ENCODE peak calls at places on chromosomes 7 and 10, in four cellular contexts. One of them, this sample, is unnamed.

GRCh38 chr10:126749030-126749655 is 78.7 kb upstream of the C10orf90 start:
- DNase-seq in astrocyte of the spinal cord: peak; percentile 85
- DNase-seq in Panc1: peak; percentile 53
- DNase-seq in right cardiac atrium: peak; percentile 87
- DNase-seq in this sample: peak; percentile 78

GRCh38 chr7:27952393-27953290 is 212.7 kb downstream of the TAX1BP1 start:
- DNase-seq in Panc1: no peak
- DNase-seq in astrocyte of the spinal cord: peak; percentile 21
- DNase-seq in right cardiac atrium: no peak
- DNase-seq in this sample: no peak

GRCh38 chr7:133978502-133979295 is 148.4 kb upstream of the LRGUK start:
- DNase-seq in right cardiac atrium: no peak
- DNase-seq in astrocyte of the spinal cord: no peak
- DNase-seq in Panc1: no peak
- DNase-seq in this sample: no peak

GRCh38 chr10:62794306-62794705 is 10.2 kb upstream of the ADO start:
- DNase-seq in right cardiac atrium: peak; percentile 46
- DNase-seq in astrocyte of the spinal cord: no peak
- DNase-seq in Panc1: no peak
- DNase-seq in this sample: no peak

GRCh38 chr10:11886851-11887250 is 63.7 kb downstream of the PROSER2 start:
- DNase-seq in right cardiac atrium: no peak
- DNase-seq in astrocyte of the spinal cord: no peak
- DNase-seq in Panc1: no peak
- DNase-seq in this sample: peak; percentile 92

GRCh38 chr7:135980665-135981180 is 3.6 kb upstream of the MTPN start:
- DNase-seq in Panc1: no peak
- DNase-seq in right cardiac atrium: no peak
- DNase-seq in astrocyte of the spinal cord: peak; percentile 59
- DNase-seq in this sample: no peak

GRCh38 chr7:39525926-39526325 is 40.3 kb upstream of the YAE1 start:
- DNase-seq in Panc1: no peak
- DNase-seq in right cardiac atrium: no peak
- DNase-seq in astrocyte of the spinal cord: no peak
- DNase-seq in this sample: no peak

GRCh38 chr10:15897282-15897681 is 37.0 kb upstream of the MINDY3 start:
- DNase-seq in astrocyte of the spinal cord: peak; percentile 37
- DNase-seq in right cardiac atrium: no peak
- DNase-seq in Panc1: no peak
- DNase-seq in this sample: no peak

GRCh38 chr10:123913688-123914268 is 22.2 kb upstream of the CPXM2 start:
- DNase-seq in Panc1: no peak
- DNase-seq in astrocyte of the spinal cord: no peak
- DNase-seq in right cardiac atrium: peak; percentile 60
- DNase-seq in this sample: peak; percentile 81

GRCh38 chr7:104943502-104944343 is 70.3 kb upstream of the KMT2E start:
- DNase-seq in Panc1: no peak
- DNase-seq in right cardiac atrium: peak; percentile 85
- DNase-seq in astrocyte of the spinal cord: peak; percentile 71
- DNase-seq in this sample: peak; percentile 79

GRCh38 chr7:500521-501420 is 18.9 kb downstream of the PDGFA start:
- DNase-seq in Panc1: no peak
- DNase-seq in astrocyte of the spinal cord: no peak
- DNase-seq in right cardiac atrium: peak; percentile 50
- DNase-seq in this sample: peak; percentile 64

GRCh38 chr10:100370561-100370975 is 23.5 kb downstream of the SCD start:
- DNase-seq in right cardiac atrium: no peak
- DNase-seq in Panc1: peak; percentile 78
- DNase-seq in astrocyte of the spinal cord: peak; percentile 28
- DNase-seq in this sample: no peak

GRCh38 chr10:110461530-110461929 is 36.2 kb upstream of the DUSP5 start:
- DNase-seq in astrocyte of the spinal cord: no peak
- DNase-seq in Panc1: no peak
- DNase-seq in right cardiac atrium: no peak
- DNase-seq in this sample: no peak

GRCh38 chr10:117223413-117224035 is 17.4 kb upstream of the SLC18A2 start:
- DNase-seq in Panc1: no peak
- DNase-seq in right cardiac atrium: no peak
- DNase-seq in astrocyte of the spinal cord: no peak
- DNase-seq in this sample: no peak

GRCh38 chr10:44295619-44296222 is 89.2 kb downstream of the CXCL12 start:
- DNase-seq in astrocyte of the spinal cord: peak; percentile 38
- DNase-seq in right cardiac atrium: no peak
- DNase-seq in Panc1: no peak
- DNase-seq in this sample: no peak

GRCh38 chr10:44293842-44294241 is 91.1 kb downstream of the CXCL12 start:
- DNase-seq in right cardiac atrium: peak; percentile 79
- DNase-seq in Panc1: no peak
- DNase-seq in astrocyte of the spinal cord: peak; percentile 27
- DNase-seq in this sample: no peak

GRCh38 chr10:44294726-44295412 is 90.0 kb downstream of the CXCL12 start:
- DNase-seq in right cardiac atrium: no peak
- DNase-seq in Panc1: no peak
- DNase-seq in astrocyte of the spinal cord: no peak
- DNase-seq in this sample: no peak

GRCh38 chr10:44293306-44293778 is 91.6 kb downstream of the CXCL12 start:
- DNase-seq in Panc1: no peak
- DNase-seq in right cardiac atrium: no peak
- DNase-seq in astrocyte of the spinal cord: no peak
- DNase-seq in this sample: no peak

GRCh38 chr10:44292390-44293002 is 92.4 kb downstream of the CXCL12 start:
- DNase-seq in right cardiac atrium: no peak
- DNase-seq in Panc1: no peak
- DNase-seq in astrocyte of the spinal cord: no peak
- DNase-seq in this sample: no peak
- H3K4me3 ChIP-seq in right cardiac atrium: no peak overlapping the region
- H3K4me3 ChIP-seq in Panc1: no peak overlapping the region
- H3K4me3 ChIP-seq in astrocyte of the spinal cord: no peak overlapping the region
- H3K4me3 ChIP-seq in this sample: no peak overlapping the region

GRCh38 chr7:82289889-82290288 is 153.7 kb downstream of the CACNA2D1 start:
- DNase-seq in Panc1: no peak
- DNase-seq in astrocyte of the spinal cord: no peak
- DNase-seq in right cardiac atrium: no peak
- DNase-seq in this sample: no peak

GRCh38 chr7:82294865-82295264 is 148.7 kb downstream of the CACNA2D1 start:
- DNase-seq in right cardiac atrium: no peak
- DNase-seq in astrocyte of the spinal cord: no peak
- DNase-seq in Panc1: no peak
- DNase-seq in this sample: no peak

GRCh38 chr7:82294258-82294855 is 149.2 kb downstream of the CACNA2D1 start:
- DNase-seq in astrocyte of the spinal cord: no peak
- DNase-seq in right cardiac atrium: no peak
- DNase-seq in Panc1: no peak
- DNase-seq in this sample: no peak

GRCh38 chr7:82293467-82293866 is 150.1 kb downstream of the CACNA2D1 start:
- DNase-seq in Panc1: no peak
- DNase-seq in astrocyte of the spinal cord: no peak
- DNase-seq in right cardiac atrium: no peak
- DNase-seq in this sample: no peak

DNA sequence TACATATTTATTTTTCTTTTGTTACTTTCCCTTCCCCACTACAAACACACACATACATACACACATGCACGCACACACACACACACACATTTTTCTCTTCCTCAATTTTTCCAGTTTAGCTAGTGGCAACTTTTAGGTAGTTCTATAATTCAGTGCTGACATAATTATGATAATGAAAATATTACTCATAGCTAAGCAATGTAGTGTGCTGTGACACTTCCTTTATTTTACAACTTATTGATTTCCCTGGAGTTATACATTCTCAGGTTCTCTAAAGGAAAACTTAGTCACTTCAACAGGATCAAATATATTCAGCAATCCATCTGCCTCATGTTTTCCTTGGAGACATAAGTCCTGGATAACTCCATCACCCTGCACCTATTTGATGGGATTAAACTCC is 151.6 kb downstream of the CACNA2D1 start:
- DNase-seq in astrocyte of the spinal cord: no peak
- DNase-seq in Panc1: no peak
- DNase-seq in right cardiac atrium: no peak
- DNase-seq in this sample: no peak
- H3K4me3 ChIP-seq in astrocyte of the spinal cord: no peak overlapping the region
- H3K4me3 ChIP-seq in Panc1: no peak overlapping the region
- H3K4me3 ChIP-seq in right cardiac atrium: no peak overlapping the region
- H3K4me3 ChIP-seq in this sample: no peak overlapping the region

DNA sequence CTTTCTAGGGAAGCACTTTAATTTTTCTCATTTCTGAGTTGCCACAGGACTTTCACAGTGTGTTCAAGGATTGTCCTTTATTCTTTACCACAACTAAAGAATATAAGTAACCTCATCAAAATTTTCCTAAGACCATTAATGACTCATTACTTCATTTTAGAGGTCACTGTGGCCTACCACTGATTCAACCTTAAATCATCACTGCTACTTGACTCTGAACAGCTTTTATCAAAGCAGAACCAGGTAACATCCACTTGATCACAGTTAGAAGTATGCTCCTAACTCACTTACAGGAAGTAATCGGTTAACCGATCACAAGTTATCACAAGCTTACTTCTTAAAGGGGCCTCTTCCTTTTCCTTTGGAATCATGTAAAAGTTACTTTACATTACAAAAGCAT is 39.8 kb upstream of the PDK4 start:
- DNase-seq in astrocyte of the spinal cord: peak; percentile 47
- DNase-seq in right cardiac atrium: no peak
- DNase-seq in Panc1: no peak
- DNase-seq in this sample: no peak
- H3K4me3 ChIP-seq in astrocyte of the spinal cord: no peak overlapping the region
- H3K4me3 ChIP-seq in right cardiac atrium: no peak overlapping the region
- H3K4me3 ChIP-seq in Panc1: no peak overlapping the region
- H3K4me3 ChIP-seq in this sample: no peak overlapping the region

GRCh38 chr10:52757777-52758176 is 14.8 kb downstream of the MBL2 start:
- DNase-seq in right cardiac atrium: no peak
- DNase-seq in Panc1: no peak
- DNase-seq in astrocyte of the spinal cord: no peak
- DNase-seq in this sample: no peak

GRCh38 chr10:52756295-52756694 is 16.3 kb downstream of the MBL2 start:
- DNase-seq in right cardiac atrium: no peak
- DNase-seq in astrocyte of the spinal cord: peak; percentile 2
- DNase-seq in Panc1: no peak
- DNase-seq in this sample: no peak

GRCh38 chr10:52758406-52758805 is 14.2 kb downstream of the MBL2 start:
- DNase-seq in right cardiac atrium: no peak
- DNase-seq in Panc1: no peak
- DNase-seq in astrocyte of the spinal cord: no peak
- DNase-seq in this sample: no peak

GRCh38 chr10:52759154-52759553 is 13.4 kb downstream of the MBL2 start:
- DNase-seq in astrocyte of the spinal cord: no peak
- DNase-seq in right cardiac atrium: no peak
- DNase-seq in Panc1: no peak
- DNase-seq in this sample: no peak

GRCh38 chr10:52762088-52762487 is 10.5 kb downstream of the MBL2 start:
- DNase-seq in Panc1: no peak
- DNase-seq in astrocyte of the spinal cord: no peak
- DNase-seq in right cardiac atrium: no peak
- DNase-seq in this sample: no peak
- H3K4me3 ChIP-seq in Panc1: no peak overlapping the region
- H3K4me3 ChIP-seq in astrocyte of the spinal cord: no peak overlapping the region
- H3K4me3 ChIP-seq in right cardiac atrium: no peak overlapping the region
- H3K4me3 ChIP-seq in this sample: no peak overlapping the region

GRCh38 chr10:113924171-113924570 is 69.7 kb downstream of the NHLRC2 start:
- DNase-seq in astrocyte of the spinal cord: no peak
- DNase-seq in Panc1: no peak
- DNase-seq in right cardiac atrium: no peak
- DNase-seq in this sample: no peak
- H3K4me3 ChIP-seq in astrocyte of the spinal cord: no peak overlapping the region
- H3K4me3 ChIP-seq in Panc1: no peak overlapping the region
- H3K4me3 ChIP-seq in right cardiac atrium: no peak overlapping the region
- H3K4me3 ChIP-seq in this sample: no peak overlapping the region

DNA sequence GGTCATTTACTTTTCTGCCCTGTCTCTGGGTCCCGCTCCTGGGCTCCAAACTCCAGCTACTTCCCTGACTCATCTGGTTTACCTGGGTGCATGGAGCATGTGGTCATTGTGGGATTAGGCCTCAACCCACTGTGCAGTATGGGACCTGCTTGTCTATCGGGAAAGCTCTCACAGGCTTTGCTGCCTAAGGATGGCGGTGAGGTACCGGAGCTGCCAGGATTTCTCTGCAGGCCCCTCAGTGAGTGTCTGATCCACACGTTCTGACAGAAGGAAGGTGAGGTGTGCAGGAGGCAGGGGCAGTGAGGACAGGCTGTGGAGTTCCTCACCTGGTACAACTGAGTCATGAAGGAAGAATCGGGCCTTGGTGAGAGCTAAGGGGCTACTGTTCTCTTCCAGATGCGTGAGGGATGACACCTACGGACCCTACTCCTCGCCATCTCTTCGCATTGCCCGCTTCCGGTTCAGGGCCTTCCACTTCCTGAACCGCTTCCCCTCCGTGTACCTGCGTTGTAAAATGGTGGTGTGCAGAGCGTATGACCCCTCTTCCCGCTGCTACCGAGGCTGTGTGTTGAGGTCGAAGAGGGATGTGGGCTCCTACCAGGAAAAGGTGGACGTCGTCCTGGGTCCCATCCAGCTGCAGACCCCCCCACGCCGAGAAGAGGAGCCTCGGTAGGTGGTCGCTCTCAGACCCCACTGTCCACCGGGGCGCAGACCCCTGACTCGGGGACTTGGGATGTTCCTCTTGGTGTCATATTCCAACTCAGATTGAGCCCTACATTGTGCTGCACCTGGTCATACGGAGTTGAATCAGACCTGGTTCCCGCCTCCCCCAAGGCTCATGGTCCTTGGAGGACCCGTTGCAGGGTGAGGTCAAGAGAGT is 56.7 kb downstream of the C10orf120 start:
- DNase-seq in astrocyte of the spinal cord: no peak
- DNase-seq in Panc1: no peak
- DNase-seq in right cardiac atrium: no peak
- DNase-seq in this sample: no peak
- H3K4me3 ChIP-seq in astrocyte of the spinal cord: no peak overlapping the region
- H3K4me3 ChIP-seq in Panc1: no peak overlapping the region
- H3K4me3 ChIP-seq in right cardiac atrium: no peak overlapping the region
- H3K4me3 ChIP-seq in this sample: no peak overlapping the region

GRCh38 chr7:64877714-64878610 is 25.1 kb upstream of the ZNF273 start:
- DNase-seq in right cardiac atrium: no peak
- DNase-seq in Panc1: no peak
- DNase-seq in astrocyte of the spinal cord: no peak
- DNase-seq in this sample: no peak
- H3K4me3 ChIP-seq in right cardiac atrium: peak overlapping the region; percentile 1
- H3K4me3 ChIP-seq in Panc1: no peak overlapping the region
- H3K4me3 ChIP-seq in astrocyte of the spinal cord: peak overlapping the region; percentile 10
- H3K4me3 ChIP-seq in this sample: no peak overlapping the region

GRCh38 chr10:29860159-29860558 is 199.2 kb downstream of the JCAD start:
- DNase-seq in astrocyte of the spinal cord: peak; percentile 76
- DNase-seq in right cardiac atrium: no peak
- DNase-seq in Panc1: no peak
- DNase-seq in this sample: no peak

GRCh38 chr10:29866356-29866755 is 193.0 kb downstream of the JCAD start:
- DNase-seq in astrocyte of the spinal cord: no peak
- DNase-seq in right cardiac atrium: no peak
- DNase-seq in Panc1: no peak
- DNase-seq in this sample: no peak

GRCh38 chr10:29861811-29862505 is 197.4 kb downstream of the JCAD start:
- DNase-seq in astrocyte of the spinal cord: peak; percentile 86
- DNase-seq in right cardiac atrium: no peak
- DNase-seq in Panc1: no peak
- DNase-seq in this sample: no peak

GRCh38 chr10:29865700-29866355 is 193.6 kb downstream of the JCAD start:
- DNase-seq in astrocyte of the spinal cord: no peak
- DNase-seq in Panc1: no peak
- DNase-seq in right cardiac atrium: no peak
- DNase-seq in this sample: no peak

GRCh38 chr10:29862926-29863614 is 196.3 kb downstream of the JCAD start:
- DNase-seq in Panc1: peak; percentile 8
- DNase-seq in astrocyte of the spinal cord: peak; percentile 92
- DNase-seq in right cardiac atrium: no peak
- DNase-seq in this sample: no peak
- H3K4me3 ChIP-seq in Panc1: no peak overlapping the region
- H3K4me3 ChIP-seq in astrocyte of the spinal cord: no peak overlapping the region
- H3K4me3 ChIP-seq in right cardiac atrium: no peak overlapping the region
- H3K4me3 ChIP-seq in this sample: no peak overlapping the region

This sample was measured in kidney.